ENCODE peak calls at places on chromosomes 16 and 17, in ten cellular contexts. N, Q, V, S, C, M, E, J, F and L are unnamed samples.
A peak's percentile ranks its signal among the peaks of the same experiment; 100 is the strongest.

GRCh38 chr17:2083613-2084128 is 28.8 kb downstream of the HIC1 start:
- DNase-seq in S (no peak), Q (no peak), F (no peak), E (no peak), V (no peak), J (peak; percentile 88), C (no peak), N (no peak), M (no peak), L (peak; percentile 5)

GRCh38 chr17:61815863-61816523 is 47.3 kb downstream of the BRIP1 start:
- DNase-seq in C (no peak), S (no peak), J (no peak), F (no peak), M (no peak), V (no peak), N (no peak), E (no peak), Q (no peak), L (no peak)

GRCh38 chr16:70428178-70428998 is 10.5 kb downstream of the ST3GAL2 start:
- DNase-seq in N (peak; percentile 49), J (peak; percentile 96), M (peak; percentile 65), E (peak; percentile 93), F (peak; percentile 92), C (peak; percentile 46), S (peak; percentile 59), V (peak; percentile 95), Q (peak; percentile 97), L (peak; percentile 94)

GRCh38 chr17:28230011-28230410 is 89.0 kb upstream of the TMEM97 start:
- DNase-seq in V (no peak), N (no peak), F (peak; percentile 38), S (no peak), E (no peak), C (no peak), J (no peak), M (no peak), Q (no peak), L (no peak)

GRCh38 chr16:81313731-81314602 is 795 bp upstream of the GAN start:
- DNase-seq in C (no peak), F (no peak), M (no peak), Q (no peak), V (peak; percentile 53), E (no peak), N (peak; percentile 24), J (no peak), S (no peak), L (no peak)

GRCh38 chr16:4263504-4264436 is 9.1 kb downstream of the TFAP4 start:
- DNase-seq in V (peak; percentile 97), Q (peak; percentile 85), F (no peak), J (peak; percentile 38), E (peak; percentile 98), N (peak; percentile 83), S (no peak), C (no peak), M (peak; percentile 85), L (no peak)

GRCh38 chr16:50267151-50267631 is 840 bp downstream of the ADCY7 start:
- DNase-seq in Q (no peak), C (no peak), S (no peak), V (no peak), N (no peak), M (no peak), F (peak; percentile 53), J (no peak), E (no peak), L (no peak)

GRCh38 chr17:17079761-17080160 is 37.5 kb downstream of the MPRIP start:
- DNase-seq in J (peak; percentile 89), V (peak; percentile 42), N (no peak), C (no peak), M (peak; percentile 33), S (no peak), F (peak; percentile 88), E (no peak), Q (peak; percentile 56), L (no peak)

GRCh38 chr17:44362964-44363612 is 565 bp downstream of the FAM171A2 start:
- DNase-seq in S (no peak), M (no peak), F (peak; percentile 65), C (peak; percentile 13), V (no peak), J (no peak), Q (no peak), E (no peak), N (peak; percentile 50), L (no peak)

GRCh38 chr17:19718613-19719364 is 2.4 kb upstream of the SLC47A2 start:
- DNase-seq in E (no peak), M (no peak), Q (no peak), C (no peak), N (no peak), F (no peak), J (no peak), V (no peak), S (no peak), L (no peak)

GRCh38 chr16:69861276-69862030 is 89.7 kb upstream of the CLEC18A start:
- DNase-seq in J (peak; percentile 34), N (no peak), M (peak; percentile 71), C (no peak), E (peak; percentile 10), Q (no peak), V (peak; percentile 76), S (no peak), F (peak; percentile 81), L (no peak)

GRCh38 chr17:14604920-14605599 is 304.2 kb downstream of the HS3ST3B1 start:
- DNase-seq in S (no peak), N (no peak), Q (peak; percentile 15), E (no peak), F (peak; percentile 65), J (peak; percentile 56), C (no peak), V (no peak), M (peak; percentile 16), L (no peak)

GRCh38 chr16:83952940-83953795 is at the start of gene OSGIN1:
- DNase-seq in C (peak; percentile 62), Q (peak; percentile 94), N (peak; percentile 59), F (peak; percentile 98), E (peak; percentile 93), M (peak; percentile 94), S (peak; percentile 57), J (peak; percentile 96), V (peak; percentile 92), L (peak; percentile 96)

GRCh38 chr16:81676571-81677374 is 102.3 kb upstream of the PLCG2 start:
- DNase-seq in Q (no peak), S (no peak), F (no peak), E (no peak), N (no peak), M (no peak), C (no peak), V (no peak), J (no peak), L (no peak)

GRCh38 chr17:73503560-73503959 is 140.7 kb downstream of the SDK2 start:
- DNase-seq in N (no peak), C (no peak), F (no peak), M (no peak), J (no peak), Q (no peak), E (no peak), V (no peak), S (no peak), L (no peak)

GRCh38 chr17:70313450-70313849 is 144.1 kb downstream of the KCNJ2 start:
- DNase-seq in C (no peak), S (no peak), N (no peak), M (no peak), F (no peak), Q (no peak), V (peak; percentile 56), E (no peak), J (no peak), L (no peak)

DNA sequence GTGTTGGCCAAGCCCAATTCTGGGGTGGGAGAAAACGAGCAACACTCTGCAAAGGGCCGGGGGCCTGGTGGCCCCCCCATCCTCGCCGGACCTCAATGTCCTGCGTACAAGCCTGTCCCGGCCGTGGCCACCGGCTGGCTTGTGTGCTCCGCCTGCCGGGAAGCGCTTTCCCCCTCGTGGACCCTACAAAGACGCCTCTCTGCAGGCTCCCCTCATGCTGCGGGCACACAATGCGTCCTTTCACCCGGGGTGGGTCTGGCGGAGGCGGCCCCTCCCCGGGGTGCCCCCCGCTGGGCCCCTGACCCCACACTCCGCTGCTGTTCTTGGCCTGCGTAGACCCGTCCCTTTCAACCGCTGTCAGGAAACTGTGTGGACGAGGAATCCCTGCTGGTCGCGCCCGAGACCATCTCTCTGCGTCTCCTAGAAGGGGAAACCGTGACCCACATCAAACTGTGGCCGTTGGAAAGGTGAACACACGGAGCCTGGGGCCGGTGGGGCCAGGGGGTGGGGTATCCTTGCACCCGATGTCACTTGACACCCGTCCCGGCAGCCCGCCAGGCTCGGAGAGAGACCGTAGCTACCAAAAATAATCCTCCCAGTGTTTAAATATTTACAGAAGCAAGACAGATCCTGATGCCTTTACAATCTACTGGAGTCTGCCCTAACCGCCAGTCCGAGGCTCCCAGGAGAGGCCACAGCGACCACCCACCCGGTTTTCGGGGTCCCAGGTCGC is 43.6 kb downstream of the TBC1D16 start:
- DNase-seq in S (no peak), J (no peak), N (no peak), C (no peak), V (no peak), F (no peak), Q (peak; percentile 57), M (no peak), E (no peak), L (peak; percentile 68)
- TF ChIP-seq CTCF in S (peak; percentile 18), J (no peak), N (peak; percentile 10), C (no peak), V (no peak), F (no peak), Q (peak; percentile 39), M (peak; percentile 14), E (no peak), L (no peak)

GRCh38 chr17:58193641-58194259 is 1.2 kb downstream of the EPX start:
- DNase-seq in C (no peak), N (no peak), E (no peak), F (no peak), Q (no peak), S (no peak), M (no peak), J (no peak), V (no peak), L (no peak)
- TF ChIP-seq CTCF in C (no peak), N (no peak), E (no peak), F (no peak), Q (no peak), S (no peak), M (no peak), J (no peak), V (no peak), L (no peak)

GRCh38 chr17:6711081-6711674 is 2.0 kb downstream of the SLC13A5 start:
- DNase-seq in V (no peak), S (no peak), C (no peak), J (no peak), Q (no peak), M (no peak), E (no peak), F (no peak), N (no peak), L (no peak)
- TF ChIP-seq CTCF in V (no peak), S (no peak), C (no peak), J (no peak), Q (no peak), M (no peak), E (no peak), F (no peak), N (no peak), L (no peak)

DNA sequence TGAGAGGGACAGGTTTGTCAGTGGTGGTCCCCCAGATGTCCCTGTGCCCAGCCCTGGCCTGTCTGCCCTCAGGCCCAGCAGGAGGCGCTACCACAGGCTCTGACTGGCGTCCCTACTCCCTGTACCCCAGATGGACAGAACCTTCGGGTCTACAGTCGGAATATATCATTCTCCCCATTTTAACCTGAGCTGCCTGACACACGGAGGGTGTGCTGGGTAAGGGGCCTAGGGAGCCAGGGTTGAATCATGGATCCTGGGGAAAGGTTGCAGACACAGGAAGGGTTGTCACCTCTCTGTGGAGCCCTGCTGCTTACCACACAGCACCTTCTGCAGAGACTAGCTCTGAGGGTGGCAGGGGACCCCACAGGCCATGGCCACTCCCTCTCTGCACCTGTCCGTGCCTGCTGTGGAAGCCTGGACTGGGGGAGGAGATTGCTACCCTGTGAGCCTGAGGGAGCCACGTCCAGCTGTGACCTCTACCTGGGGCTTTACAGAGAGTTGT is 162.2 kb upstream of the ZNF267 start:
- DNase-seq in S (no peak), F (no peak), J (no peak), C (no peak), Q (no peak), V (no peak), E (no peak), M (no peak), N (no peak), L (no peak)
- TF ChIP-seq CTCF in S (no peak), F (no peak), J (no peak), C (no peak), Q (no peak), V (no peak), E (no peak), M (no peak), N (no peak), L (no peak)